ENCODE peak calls at places on chromosomes 16 and 17, in six cellular contexts. I is adrenal gland; P is thoracic aorta; Y is CD8-positive, alpha-beta T cell; X is tibial nerve; T is heart left ventricle. Z is an unnamed sample.
A peak's percentile ranks its signal among the peaks of the same experiment; 100 is the strongest.

GRCh38 chr16:64008131-64008530 is 1113.7 kb downstream of the CDH11 start:
- DNase-seq in I (no peak), P (no peak), Y (no peak), X (no peak), T (no peak), Z (no peak)

GRCh38 chr17:78923660-78924453 is 1.3 kb downstream of the TIMP2 start:
- DNase-seq in I (peak; percentile 46), P (no peak), Y (peak; percentile 30), X (peak; percentile 55), T (peak; percentile 76), Z (no peak)

GRCh38 chr17:38420518-38420917 is 7.7 kb upstream of the ARHGAP23 start:
- DNase-seq in I (no peak), P (no peak), Y (no peak), X (no peak), T (no peak), Z (no peak)

GRCh38 chr17:61621317-61621716 is 30.3 kb upstream of the NACA2 start:
- DNase-seq in I (no peak), P (no peak), Y (no peak), X (no peak), T (no peak), Z (no peak)

GRCh38 chr16:19210175-19210924 is 42.3 kb downstream of the SYT17 start:
- DNase-seq in I (no peak), P (no peak), Y (no peak), X (no peak), T (no peak), Z (no peak)

GRCh38 chr16:85602402-85602801 is 10.7 kb upstream of the GSE1 start:
- DNase-seq in I (no peak), P (no peak), Y (no peak), X (no peak), T (no peak), Z (no peak)

GRCh38 chr16:28321700-28322411 is 29.5 kb downstream of the SBK1 start:
- DNase-seq in I (peak; percentile 41), P (no peak), Y (no peak), X (no peak), T (no peak), Z (no peak)

GRCh38 chr17:50344712-50345380 is 1.1 kb upstream of the XYLT2 start:
- DNase-seq in I (no peak), P (no peak), Y (no peak), X (no peak), T (no peak), Z (no peak)

GRCh38 chr16:75097941-75098897 is 18.4 kb downstream of the LDHD start:
- DNase-seq in I (peak; percentile 58), P (no peak), Y (peak; percentile 39), X (no peak), T (peak; percentile 64), Z (no peak)

GRCh38 chr16:87344931-87345631 is 27.9 kb upstream of the C16orf95 start:
- DNase-seq in I (peak; percentile 32), P (no peak), Y (peak; percentile 29), X (no peak), T (no peak), Z (no peak)

GRCh38 chr17:62630365-62631085 is 3.1 kb downstream of the MRC2 start:
- DNase-seq in I (no peak), P (no peak), Y (no peak), X (no peak), T (no peak), Z (no peak)

GRCh38 chr17:31722251-31723056 is 136.6 kb downstream of the COPRS start:
- DNase-seq in I (peak; percentile 48), P (peak; percentile 19), Y (no peak), X (no peak), T (no peak), Z (no peak)

GRCh38 chr16:88287219-88287618 is 95.5 kb upstream of the ZNF469 start:
- DNase-seq in I (no peak), P (no peak), Y (no peak), X (no peak), T (no peak), Z (no peak)

GRCh38 chr16:85426806-85427205 is 186.3 kb upstream of the GSE1 start:
- DNase-seq in I (no peak), P (no peak), Y (no peak), X (no peak), T (no peak), Z (no peak)

GRCh38 chr17:70080541-70081347 is 5.7 kb downstream of the KCNJ16 start:
- DNase-seq in I (no peak), P (no peak), Y (no peak), X (no peak), T (no peak), Z (no peak)

GRCh38 chr17:83173180-83173996 is 94.0 kb downstream of the METRNL start:
- DNase-seq in I (no peak), P (no peak), Y (no peak), X (peak; percentile 11), T (no peak), Z (no peak)

GRCh38 chr17:70906808-70907207 is 737.5 kb downstream of the KCNJ2 start:
- DNase-seq in I (no peak), P (no peak), Y (no peak), X (no peak), T (no peak), Z (no peak)

GRCh38 chr16:71537643-71538042 is 11.4 kb downstream of the CHST4 start:
- DNase-seq in I (peak; percentile 69), P (no peak), Y (no peak), X (no peak), T (no peak), Z (no peak)

GRCh38 chr16:65069090-65069489 is 52.8 kb downstream of the CDH11 start:
- DNase-seq in I (no peak), P (no peak), Y (no peak), X (no peak), T (no peak), Z (no peak)

GRCh38 chr16:49928176-49928892 is 72.4 kb upstream of the ZNF423 start:
- DNase-seq in I (no peak), P (no peak), Y (no peak), X (no peak), T (no peak), Z (no peak)

GRCh38 chr17:10870651-10871050 is 32.8 kb upstream of the PIRT start:
- DNase-seq in I (no peak), P (no peak), Y (no peak), X (no peak), T (no peak), Z (no peak)

GRCh38 chr17:5651348-5651747 is 67.0 kb upstream of the NLRP1 start:
- DNase-seq in I (no peak), P (no peak), Y (no peak), X (no peak), T (no peak), Z (no peak)

GRCh38 chr17:72699566-72699965 is 392.9 kb downstream of the SLC39A11 start:
- DNase-seq in I (no peak), P (no peak), Y (no peak), X (no peak), T (no peak), Z (no peak)

GRCh38 chr17:42683407-42684031 is 1.2 kb downstream of the CNTNAP1 start:
- DNase-seq in I (peak; percentile 51), P (no peak), Y (no peak), X (no peak), T (peak; percentile 76), Z (no peak)

GRCh38 chr17:50181601-50182345 is 16.0 kb downstream of the SGCA start:
- DNase-seq in I (no peak), P (no peak), Y (no peak), X (no peak), T (peak; percentile 35), Z (no peak)

GRCh38 chr16:29231231-29231630 is 175.3 kb downstream of the NPIPB11 start:
- DNase-seq in I (no peak), P (no peak), Y (no peak), X (no peak), T (no peak), Z (no peak)

GRCh38 chr16:1491327-1491726 is 1.8 kb upstream of the TELO2 start:
- DNase-seq in I (no peak), P (no peak), Y (no peak), X (no peak), T (no peak), Z (no peak)

GRCh38 chr17:52837502-52837901 is 679.0 kb upstream of the CA10 start:
- DNase-seq in I (no peak), P (no peak), Y (no peak), X (no peak), T (no peak), Z (no peak)
- H3K9me3 ChIP-seq in I (no peaks in the 10 kb centered on the region), P (no peaks in the 10 kb centered on the region), Y (no peaks in the 10 kb centered on the region), X (no peaks in the 10 kb centered on the region), T (no peaks in the 10 kb centered on the region), Z (no peaks in the 10 kb centered on the region)

GRCh38 chr17:76733618-76733957 is 3.5 kb downstream of the SRSF2 start:
- DNase-seq in I (no peak), P (no peak), Y (no peak), X (no peak), T (no peak), Z (no peak)
- H3K4me3 ChIP-seq in I (no peak overlapping the region), P (no peak overlapping the region), Y (no peak overlapping the region), X (no peak overlapping the region), T (no peak overlapping the region), Z (no peak overlapping the region)

GRCh38 chr17:44887016-44887415 is 12.2 kb downstream of the EFTUD2 start:
- DNase-seq in I (no peak), P (no peak), Y (no peak), X (no peak), T (no peak), Z (no peak)
- TF ChIP-seq CTCF in I (no peak), P (no peak), Y (no peak), X (no peak), T (no peak), Z (no peak)

GRCh38 chr16:35564889-35565288 is 2105.5 kb downstream of the TP53TG3F start:
- DNase-seq in I (no peak), P (no peak), Y (no peak), X (no peak), T (no peak), Z (no peak)
- H3K9me3 ChIP-seq in I (no peaks in the 10 kb centered on the region), P (no peaks in the 10 kb centered on the region), Y (peaks cover 3% of the 10 kb centered on the region), X (no peaks in the 10 kb centered on the region), T (no peaks in the 10 kb centered on the region), Z (no peaks in the 10 kb centered on the region)